ENCODE peak calls at places on chromosomes 5 and 9, in eight cellular contexts. One of them, this sample, is unnamed.

GRCh38 chr9:86947146-86948081 is at the start of gene GAS1:
- DNase-seq in fibroblast of pulmonary artery: peak; percentile 99
- DNase-seq in bronchial epithelial cell: peak; percentile 71
- DNase-seq in HTR-8/SVneo: peak; percentile 73
- DNase-seq in NCI-H1092 treated with DMSO at 0.1 percent for 48 hours: peak; percentile 70
- DNase-seq in OCI-LY7: peak; percentile 55
- DNase-seq in anterior cingulate cortex: peak; percentile 78
- DNase-seq in T-helper 2 cell: peak; percentile 12
- DNase-seq in this sample: peak; percentile 47

GRCh38 chr9:122904466-122904822 is 715 bp downstream of the RC3H2 start:
- DNase-seq in fibroblast of pulmonary artery: peak; percentile 39
- DNase-seq in bronchial epithelial cell: no peak
- DNase-seq in HTR-8/SVneo: peak; percentile 24
- DNase-seq in NCI-H1092 treated with DMSO at 0.1 percent for 48 hours: peak; percentile 46
- DNase-seq in OCI-LY7: peak; percentile 70
- DNase-seq in anterior cingulate cortex: no peak
- DNase-seq in T-helper 2 cell: no peak
- DNase-seq in this sample: no peak

GRCh38 chr5:170430871-170431437 is 41.8 kb upstream of the KCNMB1 start:
- DNase-seq in fibroblast of pulmonary artery: no peak
- DNase-seq in bronchial epithelial cell: no peak
- DNase-seq in HTR-8/SVneo: no peak
- DNase-seq in NCI-H1092 treated with DMSO at 0.1 percent for 48 hours: no peak
- DNase-seq in OCI-LY7: no peak
- DNase-seq in anterior cingulate cortex: no peak
- DNase-seq in T-helper 2 cell: no peak
- DNase-seq in this sample: no peak

GRCh38 chr9:93194584-93194983 is 10.6 kb downstream of the WNK2 start:
- DNase-seq in fibroblast of pulmonary artery: no peak
- DNase-seq in bronchial epithelial cell: no peak
- DNase-seq in HTR-8/SVneo: no peak
- DNase-seq in NCI-H1092 treated with DMSO at 0.1 percent for 48 hours: peak; percentile 55
- DNase-seq in OCI-LY7: no peak
- DNase-seq in anterior cingulate cortex: no peak
- DNase-seq in T-helper 2 cell: no peak
- DNase-seq in this sample: no peak

GRCh38 chr5:159758189-159758588 is 158.1 kb upstream of the ADRA1B start:
- DNase-seq in fibroblast of pulmonary artery: no peak
- DNase-seq in bronchial epithelial cell: peak; percentile 62
- DNase-seq in HTR-8/SVneo: no peak
- DNase-seq in NCI-H1092 treated with DMSO at 0.1 percent for 48 hours: no peak
- DNase-seq in OCI-LY7: no peak
- DNase-seq in anterior cingulate cortex: no peak
- DNase-seq in T-helper 2 cell: no peak
- DNase-seq in this sample: no peak

GRCh38 chr9:23820731-23821399 is 5.2 kb downstream of the ELAVL2 start:
- DNase-seq in fibroblast of pulmonary artery: no peak
- DNase-seq in bronchial epithelial cell: no peak
- DNase-seq in HTR-8/SVneo: no peak
- DNase-seq in NCI-H1092 treated with DMSO at 0.1 percent for 48 hours: no peak
- DNase-seq in OCI-LY7: no peak
- DNase-seq in anterior cingulate cortex: no peak
- DNase-seq in T-helper 2 cell: no peak
- DNase-seq in this sample: no peak

GRCh38 chr9:14627513-14627912 is 65.7 kb downstream of the ZDHHC21 start:
- DNase-seq in fibroblast of pulmonary artery: no peak
- DNase-seq in bronchial epithelial cell: no peak
- DNase-seq in HTR-8/SVneo: no peak
- DNase-seq in NCI-H1092 treated with DMSO at 0.1 percent for 48 hours: no peak
- DNase-seq in OCI-LY7: no peak
- DNase-seq in anterior cingulate cortex: no peak
- DNase-seq in T-helper 2 cell: no peak
- DNase-seq in this sample: no peak

GRCh38 chr9:111605041-111605559 is 5.7 kb upstream of the PTGR1 start:
- DNase-seq in fibroblast of pulmonary artery: no peak
- DNase-seq in bronchial epithelial cell: no peak
- DNase-seq in HTR-8/SVneo: no peak
- DNase-seq in NCI-H1092 treated with DMSO at 0.1 percent for 48 hours: no peak
- DNase-seq in OCI-LY7: no peak
- DNase-seq in anterior cingulate cortex: no peak
- DNase-seq in T-helper 2 cell: no peak
- DNase-seq in this sample: no peak

GRCh38 chr9:100443781-100444768 is 17.1 kb downstream of the MSANTD3 start:
- DNase-seq in fibroblast of pulmonary artery: peak; percentile 45
- DNase-seq in bronchial epithelial cell: no peak
- DNase-seq in HTR-8/SVneo: no peak
- DNase-seq in NCI-H1092 treated with DMSO at 0.1 percent for 48 hours: no peak
- DNase-seq in OCI-LY7: no peak
- DNase-seq in anterior cingulate cortex: no peak
- DNase-seq in T-helper 2 cell: no peak
- DNase-seq in this sample: no peak

GRCh38 chr9:81264516-81264915 is 424.8 kb downstream of the TLE1 start:
- DNase-seq in fibroblast of pulmonary artery: peak; percentile 48
- DNase-seq in bronchial epithelial cell: no peak
- DNase-seq in HTR-8/SVneo: no peak
- DNase-seq in NCI-H1092 treated with DMSO at 0.1 percent for 48 hours: no peak
- DNase-seq in OCI-LY7: no peak
- DNase-seq in anterior cingulate cortex: no peak
- DNase-seq in T-helper 2 cell: no peak
- DNase-seq in this sample: no peak

GRCh38 chr9:112489039-112489546 is 2.5 kb downstream of the KIAA1958 start:
- DNase-seq in fibroblast of pulmonary artery: no peak
- DNase-seq in bronchial epithelial cell: no peak
- DNase-seq in HTR-8/SVneo: no peak
- DNase-seq in NCI-H1092 treated with DMSO at 0.1 percent for 48 hours: no peak
- DNase-seq in OCI-LY7: no peak
- DNase-seq in anterior cingulate cortex: no peak
- DNase-seq in T-helper 2 cell: no peak
- DNase-seq in this sample: no peak

GRCh38 chr5:31464081-31464480 is 67.8 kb downstream of the DROSHA start:
- DNase-seq in fibroblast of pulmonary artery: peak; percentile 13
- DNase-seq in bronchial epithelial cell: no peak
- DNase-seq in HTR-8/SVneo: no peak
- DNase-seq in NCI-H1092 treated with DMSO at 0.1 percent for 48 hours: no peak
- DNase-seq in OCI-LY7: no peak
- DNase-seq in anterior cingulate cortex: no peak
- DNase-seq in T-helper 2 cell: no peak
- DNase-seq in this sample: no peak

GRCh38 chr9:85223506-85224108 is 518.1 kb downstream of the AGTPBP1 start:
- DNase-seq in fibroblast of pulmonary artery: no peak
- DNase-seq in bronchial epithelial cell: peak; percentile 72
- DNase-seq in HTR-8/SVneo: no peak
- DNase-seq in NCI-H1092 treated with DMSO at 0.1 percent for 48 hours: no peak
- DNase-seq in OCI-LY7: no peak
- DNase-seq in anterior cingulate cortex: no peak
- DNase-seq in T-helper 2 cell: no peak
- DNase-seq in this sample: no peak

GRCh38 chr9:134972140-134972539 is 54.4 kb upstream of the FCN1 start:
- DNase-seq in fibroblast of pulmonary artery: no peak
- DNase-seq in bronchial epithelial cell: no peak
- DNase-seq in HTR-8/SVneo: no peak
- DNase-seq in NCI-H1092 treated with DMSO at 0.1 percent for 48 hours: no peak
- DNase-seq in OCI-LY7: no peak
- DNase-seq in anterior cingulate cortex: no peak
- DNase-seq in T-helper 2 cell: no peak
- DNase-seq in this sample: no peak

GRCh38 chr9:92158097-92158601 is 42.9 kb upstream of the SPTLC1 start:
- DNase-seq in fibroblast of pulmonary artery: no peak
- DNase-seq in bronchial epithelial cell: no peak
- DNase-seq in HTR-8/SVneo: no peak
- DNase-seq in NCI-H1092 treated with DMSO at 0.1 percent for 48 hours: no peak
- DNase-seq in OCI-LY7: no peak
- DNase-seq in anterior cingulate cortex: no peak
- DNase-seq in T-helper 2 cell: no peak
- DNase-seq in this sample: no peak

GRCh38 chr9:95754533-95755420 is 120.7 kb upstream of the ERCC6L2 start:
- DNase-seq in fibroblast of pulmonary artery: no peak
- DNase-seq in bronchial epithelial cell: no peak
- DNase-seq in HTR-8/SVneo: no peak
- DNase-seq in NCI-H1092 treated with DMSO at 0.1 percent for 48 hours: no peak
- DNase-seq in OCI-LY7: no peak
- DNase-seq in anterior cingulate cortex: no peak
- DNase-seq in T-helper 2 cell: no peak
- DNase-seq in this sample: no peak